ENCODE peak calls at places on chromosome 15, in seven cellular contexts. O is fibroblast of the aortic adventitia, X is NCI-H146, D is HEK293T, H is AG20443, N is T-helper 17 cell, A is activated T-cell treated with anti-CD3 and anti-CD28 coated beads for 1 hour. S is an unnamed sample.

GRCh38 chr15:67521770-67522568 is 1.0 kb downstream of the C15orf61 start:
- DNase-seq in H (peak; percentile 30), N (no peak), D (no peak), A (no peak), O (peak; percentile 72), X (no peak), S (no peak)

GRCh38 chr15:75327005-75327404 is 8.9 kb upstream of the COMMD4 start:
- DNase-seq in O (no peak), H (no peak), N (no peak), D (no peak), X (no peak), A (no peak), S (no peak)

GRCh38 chr15:49415638-49416037 is 7.4 kb upstream of the FGF7 start:
- DNase-seq in A (no peak), X (no peak), H (no peak), O (peak; percentile 81), D (no peak), N (no peak), S (no peak)

GRCh38 chr15:87704276-87704675 is 552.3 kb downstream of the NTRK3 start:
- DNase-seq in O (no peak), A (no peak), N (no peak), H (no peak), X (no peak), D (peak; percentile 11), S (no peak)

GRCh38 chr15:80070840-80071239 is 11.4 kb downstream of the ZFAND6 start:
- DNase-seq in H (no peak), O (peak; percentile 56), N (no peak), A (no peak), D (no peak), X (no peak), S (no peak)

GRCh38 chr15:66356069-66356358 is 471 bp downstream of the TIPIN start:
- DNase-seq in H (no peak), O (no peak), A (no peak), X (no peak), N (no peak), D (peak; percentile 28), S (no peak)

GRCh38 chr15:28191832-28192231 is 92.7 kb upstream of the OCA2 start:
- DNase-seq in H (peak; percentile 90), D (no peak), O (peak; percentile 25), N (no peak), X (no peak), A (no peak), S (peak; percentile 61)

GRCh38 chr15:74768771-74769342 is 13.0 kb upstream of the CSK start:
- DNase-seq in X (peak; percentile 51), H (peak; percentile 81), N (peak; percentile 55), O (peak; percentile 54), A (no peak), D (peak; percentile 86), S (peak; percentile 63)

GRCh38 chr15:63539517-63539916 is 35.1 kb downstream of the USP3 start:
- DNase-seq in D (no peak), O (no peak), H (no peak), X (peak; percentile 40), N (no peak), A (no peak), S (no peak)

GRCh38 chr15:61829514-61829889 is 230.7 kb downstream of the VPS13C start:
- DNase-seq in H (no peak), D (no peak), N (no peak), A (no peak), X (no peak), O (no peak), S (no peak)

GRCh38 chr15:79051941-79052731 is 38.4 kb downstream of the RASGRF1 start:
- DNase-seq in N (no peak), D (no peak), X (no peak), A (no peak), O (no peak), H (no peak), S (no peak)

GRCh38 chr15:66734961-66735908 is 33.2 kb downstream of the SMAD6 start:
- DNase-seq in D (no peak), X (no peak), O (peak; percentile 46), A (no peak), N (no peak), H (peak; percentile 41), S (no peak)

GRCh38 chr15:63435416-63435815 is 53.8 kb upstream of the CA12 start:
- DNase-seq in X (no peak), O (no peak), D (no peak), N (no peak), H (no peak), A (no peak), S (no peak)

GRCh38 chr15:63487076-63487757 is 17.2 kb upstream of the USP3 start:
- DNase-seq in D (peak; percentile 76), H (peak; percentile 91), O (peak; percentile 76), N (peak; percentile 74), X (peak; percentile 68), A (peak; percentile 89), S (peak; percentile 91)

GRCh38 chr15:78875107-78875914 is 2.6 kb downstream of the MORF4L1 start:
- DNase-seq in A (no peak), D (no peak), N (no peak), H (no peak), X (no peak), O (no peak), S (no peak)

GRCh38 chr15:63452552-63453136 is 51.7 kb upstream of the USP3 start:
- DNase-seq in X (no peak), D (no peak), N (no peak), H (no peak), A (no peak), O (no peak), S (no peak)

GRCh38 chr15:73426458-73426994 is 16.4 kb upstream of the REC114 start:
- DNase-seq in O (no peak), D (no peak), A (no peak), X (no peak), H (no peak), N (no peak), S (no peak)

GRCh38 chr15:29568840-29569532 is 253.3 kb downstream of the TJP1 start:
- DNase-seq in X (no peak), D (peak; percentile 23), H (no peak), N (no peak), A (no peak), O (no peak), S (peak; percentile 85)

GRCh38 chr15:75193272-75193671 is 8.4 kb upstream of the C15orf39 start:
- DNase-seq in O (no peak), X (no peak), N (no peak), D (no peak), H (no peak), A (no peak), S (no peak)

GRCh38 chr15:27086146-27086545 is 115.2 kb downstream of the GABRG3 start:
- DNase-seq in A (no peak), O (no peak), H (no peak), X (no peak), N (no peak), D (no peak), S (no peak)

GRCh38 chr15:50390549-50391264 is 33.5 kb upstream of the USP8 start:
- DNase-seq in N (no peak), H (no peak), A (no peak), X (no peak), O (no peak), D (no peak), S (no peak)

GRCh38 chr15:84638103-84638502 is 16.0 kb downstream of the WDR73 start:
- DNase-seq in N (no peak), X (no peak), A (no peak), H (no peak), D (no peak), O (peak; percentile 46), S (no peak)

GRCh38 chr15:50148362-50148963 is 29.4 kb upstream of the ATP8B4 start:
- DNase-seq in N (no peak), O (peak; percentile 83), D (peak; percentile 15), H (peak; percentile 40), X (peak; percentile 22), A (no peak), S (no peak)

GRCh38 chr15:59438891-59439290 is 905 bp downstream of the FAM81A start:
- DNase-seq in A (no peak), N (no peak), X (no peak), H (no peak), D (no peak), O (peak; percentile 55), S (peak; percentile 46)

GRCh38 chr15:101183226-101183925 is 68.5 kb downstream of the CHSY1 start:
- DNase-seq in H (no peak), D (no peak), N (no peak), X (no peak), O (no peak), A (no peak), S (no peak)

GRCh38 chr15:50049871-50050270 is 69.2 kb downstream of the ATP8B4 start:
- DNase-seq in X (no peak), A (no peak), H (no peak), D (no peak), O (peak; percentile 70), N (no peak), S (no peak)

GRCh38 chr15:35852818-35853624 is 307.1 kb upstream of the DPH6 start:
- DNase-seq in X (no peak), A (no peak), O (no peak), D (no peak), H (no peak), N (no peak), S (no peak)

GRCh38 chr15:79091204-79091867 is 756 bp upstream of the RASGRF1 start:
- DNase-seq in N (no peak), D (peak; percentile 61), X (peak; percentile 18), O (no peak), A (no peak), H (peak; percentile 45), S (peak; percentile 70)

S was measured in posterior cingulate gyrus.